ENCODE peak calls at places on chromosome 6, in five cellular contexts. One of them, this sample, is unnamed.

GRCh38 chr6:26327450-26328264 is 37.3 kb upstream of the BTN3A2 start:
- DNase-seq in heart right ventricle: no peak
- DNase-seq in fibroblast of lung: peak; percentile 83
- DNase-seq in activated B cell treated with CpG ODN at 0.5 μM for 24 hours: no peak
- DNase-seq in lung: no peak
- DNase-seq in this sample: no peak

GRCh38 chr6:46704562-46704961 is 16.9 kb downstream of the TDRD6 start:
- DNase-seq in heart right ventricle: no peak
- DNase-seq in fibroblast of lung: peak; percentile 25
- DNase-seq in activated B cell treated with CpG ODN at 0.5 μM for 24 hours: no peak
- DNase-seq in lung: no peak
- DNase-seq in this sample: no peak

GRCh38 chr6:87846446-87846845 is 144.4 kb upstream of the AKIRIN2 start:
- DNase-seq in heart right ventricle: no peak
- DNase-seq in fibroblast of lung: no peak
- DNase-seq in activated B cell treated with CpG ODN at 0.5 μM for 24 hours: no peak
- DNase-seq in lung: no peak
- DNase-seq in this sample: no peak

GRCh38 chr6:143745160-143746133 is 67.7 kb downstream of the PHACTR2 start:
- DNase-seq in heart right ventricle: no peak
- DNase-seq in fibroblast of lung: peak; percentile 64
- DNase-seq in activated B cell treated with CpG ODN at 0.5 μM for 24 hours: no peak
- DNase-seq in lung: peak; percentile 78
- DNase-seq in this sample: no peak

GRCh38 chr6:90135672-90136071 is 161.0 kb downstream of the BACH2 start:
- DNase-seq in heart right ventricle: no peak
- DNase-seq in fibroblast of lung: peak; percentile 49
- DNase-seq in activated B cell treated with CpG ODN at 0.5 μM for 24 hours: no peak
- DNase-seq in lung: no peak
- DNase-seq in this sample: peak; percentile 36

GRCh38 chr6:20719980-20720379 is 185.7 kb downstream of the CDKAL1 start:
- DNase-seq in heart right ventricle: no peak
- DNase-seq in fibroblast of lung: no peak
- DNase-seq in activated B cell treated with CpG ODN at 0.5 μM for 24 hours: no peak
- DNase-seq in lung: no peak
- DNase-seq in this sample: no peak

GRCh38 chr6:105326216-105326615 is 76.7 kb downstream of the PREP start:
- DNase-seq in heart right ventricle: no peak
- DNase-seq in fibroblast of lung: peak; percentile 74
- DNase-seq in activated B cell treated with CpG ODN at 0.5 μM for 24 hours: no peak
- DNase-seq in lung: no peak
- DNase-seq in this sample: no peak

GRCh38 chr6:28543671-28544131 is 18.0 kb downstream of the GPX5 start:
- DNase-seq in heart right ventricle: no peak
- DNase-seq in fibroblast of lung: peak; percentile 8
- DNase-seq in activated B cell treated with CpG ODN at 0.5 μM for 24 hours: no peak
- DNase-seq in lung: no peak
- DNase-seq in this sample: no peak

GRCh38 chr6:19691465-19692167 is 145.6 kb upstream of the ID4 start:
- DNase-seq in heart right ventricle: peak; percentile 9
- DNase-seq in fibroblast of lung: peak; percentile 7
- DNase-seq in activated B cell treated with CpG ODN at 0.5 μM for 24 hours: no peak
- DNase-seq in lung: no peak
- DNase-seq in this sample: no peak

GRCh38 chr6:134593442-134593841 is 275.5 kb upstream of the SGK1 start:
- DNase-seq in heart right ventricle: no peak
- DNase-seq in fibroblast of lung: no peak
- DNase-seq in activated B cell treated with CpG ODN at 0.5 μM for 24 hours: no peak
- DNase-seq in lung: no peak
- DNase-seq in this sample: no peak

GRCh38 chr6:125839471-125839870 is 48.7 kb downstream of the NCOA7 start:
- DNase-seq in heart right ventricle: no peak
- DNase-seq in fibroblast of lung: peak; percentile 14
- DNase-seq in activated B cell treated with CpG ODN at 0.5 μM for 24 hours: no peak
- DNase-seq in lung: no peak
- DNase-seq in this sample: no peak

GRCh38 chr6:95545691-95546090 is 31.6 kb upstream of the MANEA start:
- DNase-seq in heart right ventricle: no peak
- DNase-seq in fibroblast of lung: no peak
- DNase-seq in activated B cell treated with CpG ODN at 0.5 μM for 24 hours: no peak
- DNase-seq in lung: no peak
- DNase-seq in this sample: no peak

GRCh38 chr6:112931835-112932234 is 584.7 kb downstream of the RFPL4B start:
- DNase-seq in heart right ventricle: no peak
- DNase-seq in fibroblast of lung: peak; percentile 12
- DNase-seq in activated B cell treated with CpG ODN at 0.5 μM for 24 hours: no peak
- DNase-seq in lung: no peak
- DNase-seq in this sample: no peak

GRCh38 chr6:143609501-143609900 is 68.3 kb upstream of the PHACTR2 start:
- DNase-seq in heart right ventricle: no peak
- DNase-seq in fibroblast of lung: no peak
- DNase-seq in activated B cell treated with CpG ODN at 0.5 μM for 24 hours: no peak
- DNase-seq in lung: no peak
- DNase-seq in this sample: no peak

GRCh38 chr6:157982580-157983438 is 1.1 kb downstream of the SYNJ2 start:
- DNase-seq in heart right ventricle: no peak
- DNase-seq in fibroblast of lung: peak; percentile 45
- DNase-seq in activated B cell treated with CpG ODN at 0.5 μM for 24 hours: no peak
- DNase-seq in lung: no peak
- DNase-seq in this sample: no peak

GRCh38 chr6:110158479-110158878 is 21.0 kb downstream of the WASF1 start:
- DNase-seq in heart right ventricle: no peak
- DNase-seq in fibroblast of lung: no peak
- DNase-seq in activated B cell treated with CpG ODN at 0.5 μM for 24 hours: no peak
- DNase-seq in lung: no peak
- DNase-seq in this sample: no peak

GRCh38 chr6:68108243-68108835 is 526.7 kb upstream of the ADGRB3 start:
- DNase-seq in heart right ventricle: no peak
- DNase-seq in fibroblast of lung: peak; percentile 51
- DNase-seq in activated B cell treated with CpG ODN at 0.5 μM for 24 hours: no peak
- DNase-seq in lung: no peak
- DNase-seq in this sample: no peak

GRCh38 chr6:141957271-141957670 is 175.5 kb upstream of the GJE1 start:
- DNase-seq in heart right ventricle: no peak
- DNase-seq in fibroblast of lung: no peak
- DNase-seq in activated B cell treated with CpG ODN at 0.5 μM for 24 hours: no peak
- DNase-seq in lung: no peak
- DNase-seq in this sample: no peak

GRCh38 chr6:153096031-153096430 is 35.1 kb downstream of the RGS17 start:
- DNase-seq in heart right ventricle: no peak
- DNase-seq in fibroblast of lung: peak; percentile 69
- DNase-seq in activated B cell treated with CpG ODN at 0.5 μM for 24 hours: no peak
- DNase-seq in lung: no peak
- DNase-seq in this sample: no peak

GRCh38 chr6:79117752-79118151 is 39.7 kb upstream of the PHIP start:
- DNase-seq in heart right ventricle: no peak
- DNase-seq in fibroblast of lung: peak; percentile 3
- DNase-seq in activated B cell treated with CpG ODN at 0.5 μM for 24 hours: no peak
- DNase-seq in lung: no peak
- DNase-seq in this sample: no peak
- TF ChIP-seq CTCF in heart right ventricle: no peak
- TF ChIP-seq CTCF in fibroblast of lung: no peak
- TF ChIP-seq CTCF in activated B cell treated with CpG ODN at 0.5 μM for 24 hours: no peak
- TF ChIP-seq CTCF in lung: no peak
- TF ChIP-seq CTCF in this sample: no peak

DNA sequence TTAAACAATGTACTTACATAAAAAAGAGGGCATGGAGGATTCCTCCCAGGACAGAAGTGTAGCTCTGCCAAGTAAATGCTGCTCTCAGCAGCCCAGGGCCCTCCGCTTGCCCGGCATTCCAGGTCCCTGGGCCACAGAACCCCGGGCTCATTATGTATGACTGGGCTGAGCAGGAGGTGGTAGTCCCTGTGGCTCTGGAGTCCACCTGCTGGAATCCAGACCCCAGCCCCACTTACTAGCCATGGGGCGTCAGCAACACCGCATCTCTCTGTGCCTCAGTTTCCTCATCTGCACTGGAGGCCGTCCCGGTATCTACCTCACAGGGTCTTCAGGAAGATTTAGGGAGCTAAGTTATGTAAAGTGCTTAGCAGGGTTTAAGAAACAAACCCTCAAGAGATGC is 55.4 kb downstream of the PSMG4 start:
- DNase-seq in heart right ventricle: no peak
- DNase-seq in fibroblast of lung: no peak
- DNase-seq in activated B cell treated with CpG ODN at 0.5 μM for 24 hours: no peak
- DNase-seq in lung: no peak
- DNase-seq in this sample: no peak
- TF ChIP-seq CTCF in heart right ventricle: no peak
- TF ChIP-seq CTCF in fibroblast of lung: no peak
- TF ChIP-seq CTCF in activated B cell treated with CpG ODN at 0.5 μM for 24 hours: no peak
- TF ChIP-seq CTCF in lung: no peak
- TF ChIP-seq CTCF in this sample: no peak

GRCh38 chr6:32969685-32970412 is 1.5 kb downstream of the BRD2 start:
- DNase-seq in heart right ventricle: peak; percentile 73
- DNase-seq in fibroblast of lung: peak; percentile 97
- DNase-seq in activated B cell treated with CpG ODN at 0.5 μM for 24 hours: peak; percentile 75
- DNase-seq in lung: peak; percentile 81
- DNase-seq in this sample: peak; percentile 62
- TF ChIP-seq CTCF in heart right ventricle: peak; percentile 49
- TF ChIP-seq CTCF in fibroblast of lung: peak; percentile 28
- TF ChIP-seq CTCF in activated B cell treated with CpG ODN at 0.5 μM for 24 hours: no peak
- TF ChIP-seq CTCF in lung: no peak
- TF ChIP-seq CTCF in this sample: peak; percentile 48

GRCh38 chr6:170443151-170443662 is 109.9 kb downstream of the PSMB1 start:
- DNase-seq in heart right ventricle: no peak
- DNase-seq in fibroblast of lung: no peak
- DNase-seq in activated B cell treated with CpG ODN at 0.5 μM for 24 hours: no peak
- DNase-seq in lung: no peak
- DNase-seq in this sample: no peak
- TF ChIP-seq CTCF in heart right ventricle: no peak
- TF ChIP-seq CTCF in fibroblast of lung: no peak
- TF ChIP-seq CTCF in activated B cell treated with CpG ODN at 0.5 μM for 24 hours: no peak
- TF ChIP-seq CTCF in lung: no peak
- TF ChIP-seq CTCF in this sample: no peak

GRCh38 chr6:24494726-24495515 is at the start of gene ALDH5A1:
- DNase-seq in heart right ventricle: peak; percentile 79
- DNase-seq in fibroblast of lung: peak; percentile 27
- DNase-seq in activated B cell treated with CpG ODN at 0.5 μM for 24 hours: peak; percentile 75
- DNase-seq in lung: peak; percentile 65
- DNase-seq in this sample: no peak
- TF ChIP-seq CTCF in heart right ventricle: peak; percentile 49
- TF ChIP-seq CTCF in fibroblast of lung: no peak
- TF ChIP-seq CTCF in activated B cell treated with CpG ODN at 0.5 μM for 24 hours: peak; percentile 29
- TF ChIP-seq CTCF in lung: peak; percentile 31
- TF ChIP-seq CTCF in this sample: no peak

DNA sequence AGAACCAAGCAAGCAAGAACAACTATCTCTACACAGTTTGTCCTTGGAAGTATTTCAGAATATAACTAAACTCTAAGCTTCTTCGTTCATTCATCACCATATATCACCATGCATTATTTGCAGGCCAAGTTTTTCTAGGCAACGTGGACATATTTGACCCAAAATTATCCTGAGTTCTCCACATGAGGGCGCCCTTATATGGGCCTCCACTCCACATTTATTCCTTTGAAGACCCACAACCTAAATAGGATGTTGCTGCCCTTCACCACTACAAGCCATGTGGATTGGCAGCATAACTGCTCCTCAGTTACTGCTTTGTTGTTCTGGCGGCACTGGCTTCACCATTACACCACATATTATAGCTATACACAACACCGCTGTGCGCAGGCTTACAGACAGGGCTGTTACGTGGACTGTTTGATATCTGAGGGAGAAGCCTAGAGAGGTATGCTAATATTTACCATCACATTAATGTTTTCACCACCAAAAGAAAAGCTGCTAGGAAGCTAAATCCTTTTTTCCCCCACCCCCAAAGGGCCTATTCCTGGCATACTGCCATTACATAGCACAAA is 411.8 kb downstream of the C6orf118 start:
- DNase-seq in heart right ventricle: no peak
- DNase-seq in fibroblast of lung: no peak
- DNase-seq in activated B cell treated with CpG ODN at 0.5 μM for 24 hours: no peak
- DNase-seq in lung: no peak
- DNase-seq in this sample: no peak
- TF ChIP-seq CTCF in heart right ventricle: no peak
- TF ChIP-seq CTCF in fibroblast of lung: no peak
- TF ChIP-seq CTCF in activated B cell treated with CpG ODN at 0.5 μM for 24 hours: no peak
- TF ChIP-seq CTCF in lung: no peak
- TF ChIP-seq CTCF in this sample: no peak

DNA sequence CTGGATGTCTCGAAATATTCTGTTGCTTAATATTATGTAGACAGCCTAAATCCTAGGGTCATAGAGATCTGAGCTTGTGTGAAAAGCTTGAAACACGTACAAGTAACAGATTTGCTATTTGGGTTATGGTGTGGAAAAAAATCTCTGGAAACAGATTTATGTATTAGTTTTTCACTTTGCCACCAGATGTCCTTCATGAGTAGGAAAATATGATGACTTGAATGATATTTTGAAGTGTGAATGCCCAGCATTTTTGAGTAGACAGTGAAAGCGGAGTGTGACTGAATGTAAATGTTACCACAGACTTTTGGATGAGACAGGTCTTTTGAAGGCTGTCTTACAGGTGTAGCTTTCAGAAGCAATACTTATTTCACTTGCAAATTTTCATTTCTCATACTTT is 4.2 kb upstream of the BMP6 start:
- DNase-seq in heart right ventricle: no peak
- DNase-seq in fibroblast of lung: peak; percentile 52
- DNase-seq in activated B cell treated with CpG ODN at 0.5 μM for 24 hours: no peak
- DNase-seq in lung: no peak
- DNase-seq in this sample: no peak
- TF ChIP-seq CTCF in heart right ventricle: peak; percentile 55
- TF ChIP-seq CTCF in fibroblast of lung: peak; percentile 18
- TF ChIP-seq CTCF in activated B cell treated with CpG ODN at 0.5 μM for 24 hours: no peak
- TF ChIP-seq CTCF in lung: no peak
- TF ChIP-seq CTCF in this sample: no peak